ENCODE peak calls at places on chromosomes 6 and 20, in seven cellular contexts. One of them, this sample, is unnamed.

GRCh38 chr20:58544301-58544700 is 29.1 kb upstream of the APCDD1L start:
- DNase-seq in fibroblast of mammary gland: no peak
- DNase-seq in cardiac fibroblast: no peak
- DNase-seq in colonic mucosa: no peak
- DNase-seq in heart right ventricle: no peak
- DNase-seq in choroid plexus epithelial cell: no peak
- DNase-seq in endodermal cell: peak
- DNase-seq in this sample: no peak

GRCh38 chr20:30912006-30912660 is 345.3 kb upstream of the DEFB115 start:
- DNase-seq in cardiac fibroblast: peak
- DNase-seq in choroid plexus epithelial cell: peak
- DNase-seq in colonic mucosa: no peak
- DNase-seq in fibroblast of mammary gland: no peak
- DNase-seq in endodermal cell: peak
- DNase-seq in heart right ventricle: no peak
- DNase-seq in this sample: no peak

GRCh38 chr6:56669041-56669440 is 26.4 kb upstream of the DST start:
- DNase-seq in colonic mucosa: no peak
- DNase-seq in endodermal cell: no peak
- DNase-seq in heart right ventricle: no peak
- DNase-seq in cardiac fibroblast: no peak
- DNase-seq in fibroblast of mammary gland: no peak
- DNase-seq in choroid plexus epithelial cell: no peak
- DNase-seq in this sample: no peak

GRCh38 chr6:127186889-127187288 is 68.4 kb downstream of the RSPO3 start:
- DNase-seq in endodermal cell: peak
- DNase-seq in heart right ventricle: peak
- DNase-seq in colonic mucosa: peak
- DNase-seq in cardiac fibroblast: peak
- DNase-seq in fibroblast of mammary gland: no peak
- DNase-seq in choroid plexus epithelial cell: no peak
- DNase-seq in this sample: no peak

GRCh38 chr20:1863296-1863695 is 31.9 kb upstream of the SIRPA start:
- DNase-seq in fibroblast of mammary gland: peak
- DNase-seq in cardiac fibroblast: no peak
- DNase-seq in heart right ventricle: no peak
- DNase-seq in endodermal cell: no peak
- DNase-seq in choroid plexus epithelial cell: peak
- DNase-seq in colonic mucosa: no peak
- DNase-seq in this sample: no peak

GRCh38 chr20:20734475-20734948 is 22.1 kb upstream of the RALGAPA2 start:
- DNase-seq in heart right ventricle: no peak
- DNase-seq in fibroblast of mammary gland: no peak
- DNase-seq in endodermal cell: no peak
- DNase-seq in colonic mucosa: no peak
- DNase-seq in cardiac fibroblast: no peak
- DNase-seq in choroid plexus epithelial cell: no peak
- DNase-seq in this sample: peak

GRCh38 chr20:9270831-9271230 is 201.9 kb downstream of the PLCB4 start:
- DNase-seq in colonic mucosa: no peak
- DNase-seq in heart right ventricle: no peak
- DNase-seq in endodermal cell: no peak
- DNase-seq in choroid plexus epithelial cell: peak
- DNase-seq in cardiac fibroblast: peak
- DNase-seq in fibroblast of mammary gland: peak
- DNase-seq in this sample: no peak

GRCh38 chr6:6191476-6191875 is 129.0 kb downstream of the F13A1 start:
- DNase-seq in colonic mucosa: no peak
- DNase-seq in endodermal cell: peak
- DNase-seq in fibroblast of mammary gland: no peak
- DNase-seq in cardiac fibroblast: no peak
- DNase-seq in heart right ventricle: no peak
- DNase-seq in choroid plexus epithelial cell: no peak
- DNase-seq in this sample: peak

GRCh38 chr6:79710127-79710526 is 79.0 kb downstream of the SH3BGRL2 start:
- DNase-seq in cardiac fibroblast: no peak
- DNase-seq in endodermal cell: no peak
- DNase-seq in choroid plexus epithelial cell: no peak
- DNase-seq in fibroblast of mammary gland: no peak
- DNase-seq in heart right ventricle: no peak
- DNase-seq in colonic mucosa: no peak
- DNase-seq in this sample: no peak

GRCh38 chr6:2168480-2168879 is 76.9 kb downstream of the GMDS start:
- DNase-seq in choroid plexus epithelial cell: no peak
- DNase-seq in endodermal cell: no peak
- DNase-seq in heart right ventricle: no peak
- DNase-seq in cardiac fibroblast: peak
- DNase-seq in fibroblast of mammary gland: no peak
- DNase-seq in colonic mucosa: no peak
- DNase-seq in this sample: no peak
- H3K4me3 ChIP-seq in choroid plexus epithelial cell: no peak
- H3K4me3 ChIP-seq in endodermal cell: no peak
- H3K4me3 ChIP-seq in heart right ventricle: no peak
- H3K4me3 ChIP-seq in cardiac fibroblast: no peak
- H3K4me3 ChIP-seq in fibroblast of mammary gland: no peak
- H3K4me3 ChIP-seq in colonic mucosa: no peak
- H3K4me3 ChIP-seq in this sample: no peak

DNA sequence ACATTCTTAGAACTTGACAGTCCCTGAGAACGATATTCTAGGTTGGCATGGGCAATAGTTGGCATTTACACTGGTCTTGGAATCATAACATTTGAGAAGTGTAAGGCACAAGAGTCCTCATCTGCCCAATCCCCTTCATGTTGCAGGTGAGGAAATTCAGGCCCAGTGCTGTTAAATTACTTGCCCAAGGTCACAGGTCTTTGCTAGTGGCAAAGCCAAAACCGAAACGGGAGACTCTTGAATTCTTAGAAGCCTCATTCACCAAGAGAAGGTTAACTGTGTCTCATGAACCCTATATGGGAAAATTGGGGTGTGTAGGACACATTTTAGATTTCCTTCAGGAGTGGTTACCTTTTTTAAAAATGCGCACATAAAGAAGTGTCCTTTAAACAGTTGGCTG is 7.2 kb downstream of the E2F3 start:
- DNase-seq in endodermal cell: no peak
- DNase-seq in colonic mucosa: no peak
- DNase-seq in cardiac fibroblast: no peak
- DNase-seq in choroid plexus epithelial cell: no peak
- DNase-seq in fibroblast of mammary gland: no peak
- DNase-seq in heart right ventricle: no peak
- DNase-seq in this sample: no peak
- H3K4me3 ChIP-seq in endodermal cell: peak
- H3K4me3 ChIP-seq in colonic mucosa: no peak
- H3K4me3 ChIP-seq in cardiac fibroblast: no peak
- H3K4me3 ChIP-seq in choroid plexus epithelial cell: no peak
- H3K4me3 ChIP-seq in fibroblast of mammary gland: no peak
- H3K4me3 ChIP-seq in heart right ventricle: no peak
- H3K4me3 ChIP-seq in this sample: no peak

GRCh38 chr6:43077981-43078411 is 1.9 kb downstream of the PTK7 start:
- DNase-seq in fibroblast of mammary gland: peak
- DNase-seq in cardiac fibroblast: peak
- DNase-seq in colonic mucosa: no peak
- DNase-seq in endodermal cell: peak
- DNase-seq in heart right ventricle: no peak
- DNase-seq in choroid plexus epithelial cell: peak
- DNase-seq in this sample: no peak
- H3K4me3 ChIP-seq in fibroblast of mammary gland: peak
- H3K4me3 ChIP-seq in cardiac fibroblast: no peak
- H3K4me3 ChIP-seq in colonic mucosa: no peak
- H3K4me3 ChIP-seq in endodermal cell: peak
- H3K4me3 ChIP-seq in heart right ventricle: no peak
- H3K4me3 ChIP-seq in choroid plexus epithelial cell: peak
- H3K4me3 ChIP-seq in this sample: no peak

GRCh38 chr20:14879020-14879697 is 541.7 kb upstream of the FLRT3 start:
- DNase-seq in choroid plexus epithelial cell: peak
- DNase-seq in endodermal cell: no peak
- DNase-seq in cardiac fibroblast: peak
- DNase-seq in heart right ventricle: no peak
- DNase-seq in fibroblast of mammary gland: peak
- DNase-seq in colonic mucosa: no peak
- DNase-seq in this sample: no peak

GRCh38 chr20:14881518-14881917 is 544.1 kb upstream of the FLRT3 start:
- DNase-seq in heart right ventricle: no peak
- DNase-seq in colonic mucosa: no peak
- DNase-seq in choroid plexus epithelial cell: no peak
- DNase-seq in endodermal cell: no peak
- DNase-seq in cardiac fibroblast: no peak
- DNase-seq in fibroblast of mammary gland: no peak
- DNase-seq in this sample: no peak

GRCh38 chr20:14877616-14878015 is 540.2 kb upstream of the FLRT3 start:
- DNase-seq in fibroblast of mammary gland: peak
- DNase-seq in heart right ventricle: no peak
- DNase-seq in choroid plexus epithelial cell: no peak
- DNase-seq in endodermal cell: no peak
- DNase-seq in cardiac fibroblast: no peak
- DNase-seq in colonic mucosa: no peak
- DNase-seq in this sample: no peak

GRCh38 chr20:14879839-14880238 is 542.4 kb upstream of the FLRT3 start:
- DNase-seq in fibroblast of mammary gland: no peak
- DNase-seq in heart right ventricle: no peak
- DNase-seq in cardiac fibroblast: no peak
- DNase-seq in colonic mucosa: no peak
- DNase-seq in endodermal cell: no peak
- DNase-seq in choroid plexus epithelial cell: no peak
- DNase-seq in this sample: no peak

GRCh38 chr20:14878676-14879019 is 541.2 kb upstream of the FLRT3 start:
- DNase-seq in choroid plexus epithelial cell: no peak
- DNase-seq in colonic mucosa: no peak
- DNase-seq in cardiac fibroblast: no peak
- DNase-seq in endodermal cell: no peak
- DNase-seq in fibroblast of mammary gland: no peak
- DNase-seq in heart right ventricle: no peak
- DNase-seq in this sample: no peak
- H3K4me3 ChIP-seq in choroid plexus epithelial cell: no peak
- H3K4me3 ChIP-seq in colonic mucosa: no peak
- H3K4me3 ChIP-seq in cardiac fibroblast: no peak
- H3K4me3 ChIP-seq in endodermal cell: no peak
- H3K4me3 ChIP-seq in fibroblast of mammary gland: no peak
- H3K4me3 ChIP-seq in heart right ventricle: no peak
- H3K4me3 ChIP-seq in this sample: no peak

This sample was measured in Jurkat, Clone E6-1.